ENCODE peak calls at places on chromosome 10, in four cellular contexts. H, N, D and T are unnamed samples.

GRCh38 chr10:77456414-77456813 is 181.2 kb downstream of the KCNMA1 start:
- DNase-seq in N (peak), H (no peak), D (peak), T (no peak)

GRCh38 chr10:92418891-92419290 is 127.9 kb downstream of the MARCHF5 start:
- DNase-seq in D (no peak), H (no peak), N (no peak), T (no peak)

GRCh38 chr10:13671874-13672273 is 85.1 kb downstream of the PRPF18 start:
- DNase-seq in D (no peak), H (no peak), N (no peak), T (no peak)

GRCh38 chr10:17061418-17061817 is 68.2 kb downstream of the CUBN start:
- DNase-seq in N (no peak), D (no peak), H (peak), T (no peak)

GRCh38 chr10:28375399-28376354 is 72.8 kb upstream of the MPP7 start:
- DNase-seq in H (peak), N (no peak), D (no peak), T (no peak)

GRCh38 chr10:9709849-9710248 is 1307.8 kb upstream of the CELF2 start:
- DNase-seq in N (no peak), H (peak), D (no peak), T (no peak)

GRCh38 chr10:7231420-7232414 is 179.1 kb downstream of the SFMBT2 start:
- DNase-seq in H (no peak), D (no peak), N (no peak), T (peak)

GRCh38 chr10:2817923-2818322 is 249.4 kb upstream of the PFKP start:
- DNase-seq in D (no peak), N (no peak), H (no peak), T (no peak)

GRCh38 chr10:97096327-97097153 is 89.2 kb downstream of the SLIT1 start:
- DNase-seq in N (no peak), D (peak), H (no peak), T (no peak)

GRCh38 chr10:26157734-26158133 is 58.8 kb upstream of the GAD2 start:
- DNase-seq in H (no peak), N (no peak), D (no peak), T (no peak)

GRCh38 chr10:91616124-91616523 is 16.7 kb downstream of the PPP1R3C start:
- DNase-seq in D (no peak), N (no peak), H (peak), T (no peak)

GRCh38 chr10:3008518-3009195 is 58.7 kb upstream of the PFKP start:
- DNase-seq in H (no peak), D (no peak), N (no peak), T (no peak)

GRCh38 chr10:99612167-99612831 is 7.9 kb downstream of the SLC25A28 start:
- DNase-seq in N (no peak), H (peak), D (peak), T (peak)

GRCh38 chr10:112295853-112296830 is 12.9 kb downstream of the TECTB start:
- DNase-seq in D (no peak), H (no peak), N (no peak), T (no peak)

GRCh38 chr10:65313406-65313805 is 1612.4 kb upstream of the LRRTM3 start:
- DNase-seq in N (no peak), H (peak), D (no peak), T (no peak)

GRCh38 chr10:44378626-44379025 is 6.3 kb downstream of the CXCL12 start:
- DNase-seq in H (no peak), D (no peak), N (no peak), T (no peak)

GRCh38 chr10:100872034-100872791 is 40.5 kb upstream of the SLF2 start:
- DNase-seq in H (peak), D (no peak), N (no peak), T (peak)

GRCh38 chr10:110783509-110784103 is 88.1 kb upstream of the PDCD4 start:
- DNase-seq in H (peak), N (no peak), D (no peak), T (no peak)

GRCh38 chr10:851891-852290 is 79.6 kb downstream of the LARP4B start:
- DNase-seq in H (no peak), N (no peak), D (no peak), T (no peak)

GRCh38 chr10:105148921-105149320 is 507.8 kb downstream of the SORCS3 start:
- DNase-seq in D (no peak), H (no peak), N (no peak), T (no peak)

GRCh38 chr10:133096616-133097269 is 9.0 kb downstream of the ADGRA1 start:
- DNase-seq in D (no peak), N (no peak), H (no peak), T (no peak)

GRCh38 chr10:133335238-133336122 is 1.2 kb downstream of the CALY start:
- DNase-seq in D (no peak), N (peak), H (peak), T (peak)

GRCh38 chr10:128709975-128710794 is 584.0 kb upstream of the MKI67 start:
- DNase-seq in N (no peak), H (no peak), D (no peak), T (no peak)

GRCh38 chr10:114520453-114520852 is 116.2 kb upstream of the AFAP1L2 start:
- DNase-seq in D (peak), N (no peak), H (peak), T (no peak)

GRCh38 chr10:60549686-60550085 is 160.0 kb upstream of the ANK3 start:
- DNase-seq in N (no peak), H (peak), D (peak), T (no peak)